ENCODE peak calls at places on chromosomes 6 and 20, in six cellular contexts. E is CD4-positive, alpha-beta memory T cell; W is CD8-positive, alpha-beta memory T cell; R is WERI-Rb-1; V is gastrocnemius medialis; Z is pancreas. H is an unnamed sample. For H3K27me3, the result is how much of the 10 kb centered on the place peaks cover.

GRCh38 chr20:1173698-1174097 is 11.1 kb downstream of the TMEM74B start:
- DNase-seq in E (no peak), W (no peak), R (peak), V (no peak), Z (no peak), H (no peak)

GRCh38 chr6:27547157-27548075 is 74.5 kb upstream of the ZNF184 start:
- DNase-seq in E (no peak), W (no peak), R (peak), V (no peak), Z (no peak), H (peak)

GRCh38 chr20:23363257-23363649 is 1.3 kb downstream of the GZF1 start:
- DNase-seq in E (no peak), W (no peak), R (no peak), V (peak), Z (no peak), H (no peak)

GRCh38 chr6:170174124-170174770 is 116.6 kb downstream of the DLL1 start:
- DNase-seq in E (no peak), W (no peak), R (no peak), V (peak), Z (peak), H (no peak)

GRCh38 chr6:130587778-130588520 is 222.1 kb downstream of the TMEM200A start:
- DNase-seq in E (no peak), W (no peak), R (no peak), V (no peak), Z (no peak), H (peak)

GRCh38 chr20:43448748-43449535 is 8.8 kb upstream of the SRSF6 start:
- DNase-seq in E (no peak), W (peak), R (peak), V (no peak), Z (no peak), H (no peak)

GRCh38 chr6:4950849-4951533 is 52.8 kb downstream of the RPP40 start:
- DNase-seq in E (no peak), W (no peak), R (no peak), V (no peak), Z (no peak), H (no peak)

GRCh38 chr6:148776321-148776966 is 29.6 kb downstream of the UST start:
- DNase-seq in E (no peak), W (no peak), R (no peak), V (no peak), Z (no peak), H (peak)

GRCh38 chr6:9138856-9139426 is 703.6 kb upstream of the SLC35B3 start:
- DNase-seq in E (no peak), W (no peak), R (no peak), V (no peak), Z (no peak), H (no peak)

GRCh38 chr20:52410182-52410647 is 218.6 kb upstream of the ZFP64 start:
- DNase-seq in E (peak), W (peak), R (no peak), V (no peak), Z (no peak), H (no peak)

GRCh38 chr6:21479140-21479539 is 114.4 kb upstream of the SOX4 start:
- DNase-seq in E (no peak), W (no peak), R (no peak), V (no peak), Z (no peak), H (no peak)

GRCh38 chr6:19399406-19399805 is 437.8 kb upstream of the ID4 start:
- DNase-seq in E (no peak), W (no peak), R (no peak), V (no peak), Z (no peak), H (no peak)

GRCh38 chr6:107941627-107942026 is 16.4 kb downstream of the SEC63 start:
- DNase-seq in E (no peak), W (no peak), R (no peak), V (no peak), Z (no peak), H (no peak)

GRCh38 chr6:225121-225721 is 67.1 kb upstream of the DUSP22 start:
- DNase-seq in E (peak), W (peak), R (no peak), V (no peak), Z (no peak), H (no peak)

GRCh38 chr20:14667241-14667640 is 329.8 kb upstream of the FLRT3 start:
- DNase-seq in E (no peak), W (no peak), R (no peak), V (no peak), Z (no peak), H (no peak)

GRCh38 chr6:121627761-121628160 is 192.3 kb downstream of the GJA1 start:
- DNase-seq in E (no peak), W (no peak), R (no peak), V (peak), Z (no peak), H (no peak)

GRCh38 chr6:100464910-100465700 is at the start of gene SIM1:
- DNase-seq in E (no peak), W (no peak), R (peak), V (peak), Z (peak), H (no peak)

GRCh38 chr20:41424546-41424945 is 57.9 kb upstream of the EMILIN3 start:
- DNase-seq in E (no peak), W (no peak), R (no peak), V (no peak), Z (no peak), H (no peak)

DNA sequence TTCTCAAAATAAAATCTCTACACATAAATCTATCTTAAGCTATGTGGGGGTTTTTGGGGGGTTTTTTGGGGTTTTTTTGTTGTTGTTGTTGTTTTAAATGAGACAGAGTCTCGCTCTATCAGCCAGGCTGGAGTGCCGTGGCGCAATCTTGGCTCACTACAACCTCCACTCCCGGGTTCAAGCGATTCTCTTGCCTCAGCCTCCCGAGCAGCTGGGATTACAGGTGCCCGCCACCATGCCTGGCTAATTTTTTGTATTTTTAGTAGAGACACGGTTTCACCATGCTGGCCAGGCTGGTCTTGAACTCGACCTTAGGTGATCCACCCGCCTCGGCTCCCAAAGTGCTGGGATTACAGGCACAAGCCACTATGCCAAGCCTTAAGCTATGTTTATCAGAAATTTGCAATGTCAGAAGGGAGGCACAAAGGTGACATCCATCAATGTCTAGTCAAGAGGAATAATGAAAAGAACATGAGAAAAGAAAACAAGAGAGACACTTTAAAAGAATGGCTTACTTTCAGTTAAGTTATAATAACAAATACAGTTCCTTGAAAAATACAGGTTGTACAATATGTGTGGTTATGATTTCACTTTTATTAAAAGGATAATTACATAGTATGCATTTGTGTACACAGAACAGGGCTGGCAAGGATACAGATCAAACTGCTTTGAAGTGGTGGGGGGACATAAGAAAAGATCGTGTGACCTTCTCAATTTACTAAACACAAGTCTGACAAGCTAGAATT is 28.6 kb downstream of the SLC23A2 start:
- DNase-seq in E (no peak), W (no peak), R (no peak), V (no peak), Z (no peak), H (no peak)
- H3K4me3 ChIP-seq in E (no peak), W (no peak), R (no peak), V (peak), Z (no peak), H (no peak)

GRCh38 chr20:45998761-45999160 is 9.9 kb upstream of the MMP9 start:
- DNase-seq in E (peak), W (no peak), R (no peak), V (no peak), Z (no peak), H (no peak)
- H3K27me3 ChIP-seq in E (under half), W (under half), R (under half), V (under half), Z (under half), H (under half)

DNA sequence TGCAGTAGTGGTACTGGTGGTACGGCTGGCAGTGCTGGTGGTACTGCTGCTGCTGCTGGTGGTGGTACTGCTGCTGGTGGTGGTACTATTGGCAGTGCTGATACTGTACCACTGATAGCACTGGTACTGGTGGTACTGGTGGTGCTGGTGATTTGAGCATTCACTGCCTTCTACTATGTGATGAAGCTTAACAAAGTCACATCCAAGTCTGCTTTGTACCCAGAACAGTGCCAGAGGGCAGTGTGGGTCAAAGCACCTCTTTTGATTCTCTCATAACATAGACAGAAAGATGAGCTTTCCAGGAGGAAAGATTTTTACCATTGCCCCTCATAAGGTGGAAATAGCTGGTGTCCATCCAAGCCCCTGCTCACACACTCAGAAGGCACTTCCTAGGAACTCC is 48.7 kb downstream of the ANKRD6 start:
- DNase-seq in E (no peak), W (no peak), R (no peak), V (no peak), Z (no peak), H (no peak)
- H3K27ac ChIP-seq in E (no peak), W (no peak), R (no peak), V (no peak), Z (no peak), H (no peak)

GRCh38 chr6:52570291-52570700 is 6.6 kb downstream of the TRAM2 start:
- DNase-seq in E (no peak), W (no peak), R (no peak), V (no peak), Z (no peak), H (no peak)
- H3K4me3 ChIP-seq in E (no peak), W (no peak), R (no peak), V (no peak), Z (no peak), H (peak)